ENCODE peak calls at places on chromosomes 13 and 19, in five cellular contexts. O, L, C, N and R are unnamed samples.

GRCh38 chr19:35090160-35090794 is 25.3 kb upstream of the FXYD3 start:
- DNase-seq in O (peak), L (peak), C (peak), N (no peak), R (peak)

GRCh38 chr19:6458695-6459355 is 767 bp downstream of the SLC25A23 start:
- DNase-seq in O (no peak), L (no peak), C (peak), N (no peak), R (no peak)

GRCh38 chr19:46838160-46838559 is 12.5 kb downstream of the AP2S1 start:
- DNase-seq in O (no peak), L (no peak), C (no peak), N (no peak), R (no peak)

GRCh38 chr13:108686027-108686426 is 56.6 kb downstream of the MYO16 start:
- DNase-seq in O (no peak), L (no peak), C (no peak), N (no peak), R (no peak)

GRCh38 chr19:48780684-48781391 is 25.5 kb downstream of the FGF21 start:
- DNase-seq in O (peak), L (peak), C (peak), N (no peak), R (no peak)

GRCh38 chr19:4581381-4582111 is 22.1 kb upstream of the SEMA6B start:
- DNase-seq in O (peak), L (no peak), C (no peak), N (no peak), R (peak)

GRCh38 chr13:44796597-44797517 is 192.4 kb downstream of the NUFIP1 start:
- DNase-seq in O (no peak), L (no peak), C (no peak), N (no peak), R (no peak)

GRCh38 chr13:67328895-67329294 is 98.8 kb upstream of the PCDH9 start:
- DNase-seq in O (no peak), L (no peak), C (no peak), N (no peak), R (no peak)

GRCh38 chr19:10166046-10166445 is 28.7 kb downstream of the DNMT1 start:
- DNase-seq in O (no peak), L (no peak), C (no peak), N (no peak), R (no peak)